ENCODE peak calls at places on chromosomes 3 and 15, in six cellular contexts. K, Z, Y, D, N and B are unnamed samples.

GRCh38 chr3:14923476-14923875 is 23.9 kb upstream of the NR2C2 start:
- DNase-seq in K (no peak), Z (no peak), Y (no peak), D (no peak), N (no peak), B (no peak)

GRCh38 chr3:54520060-54520459 is 397.7 kb downstream of the CACNA2D3 start:
- DNase-seq in K (no peak), Z (no peak), Y (no peak), D (no peak), N (no peak), B (no peak)

GRCh38 chr3:46504780-46505179 is 7.0 kb downstream of the RTP3 start:
- DNase-seq in K (no peak), Z (no peak), Y (no peak), D (no peak), N (no peak), B (no peak)

GRCh38 chr3:111732248-111732879 is 126.7 kb upstream of the PHLDB2 start:
- DNase-seq in K (no peak), Z (no peak), Y (no peak), D (no peak), N (no peak), B (no peak)

GRCh38 chr15:26804063-26804804 is 31.4 kb upstream of the GABRB3 start:
- DNase-seq in K (no peak), Z (no peak), Y (no peak), D (no peak), N (no peak), B (no peak)

GRCh38 chr3:67781218-67781617 is 126.8 kb upstream of the SUCLG2 start:
- DNase-seq in K (no peak), Z (no peak), Y (no peak), D (no peak), N (no peak), B (no peak)

GRCh38 chr15:63999177-63999576 is 47.1 kb downstream of the DAPK2 start:
- DNase-seq in K (peak), Z (peak), Y (no peak), D (no peak), N (no peak), B (no peak)

GRCh38 chr15:26066896-26067295 is 203.8 kb upstream of the ATP10A start:
- DNase-seq in K (no peak), Z (no peak), Y (no peak), D (no peak), N (no peak), B (no peak)

GRCh38 chr15:62665449-62665848 is 377.1 kb upstream of the TPM1 start:
- DNase-seq in K (peak), Z (peak), Y (no peak), D (no peak), N (peak), B (no peak)

GRCh38 chr3:122498152-122498551 is 16.6 kb downstream of the KPNA1 start:
- DNase-seq in K (no peak), Z (no peak), Y (no peak), D (no peak), N (no peak), B (no peak)

GRCh38 chr15:77027697-77028450 is 32.9 kb downstream of the PSTPIP1 start:
- DNase-seq in K (no peak), Z (no peak), Y (no peak), D (no peak), N (no peak), B (peak)

GRCh38 chr15:66124626-66125025 is 128.9 kb downstream of the MEGF11 start:
- DNase-seq in K (no peak), Z (no peak), Y (no peak), D (no peak), N (no peak), B (no peak)

GRCh38 chr3:48738926-48739616 is 22.1 kb upstream of the IP6K2 start:
- DNase-seq in K (no peak), Z (no peak), Y (no peak), D (no peak), N (no peak), B (peak)

GRCh38 chr3:183098538-183099025 is 714 bp downstream of the MCCC1 start:
- DNase-seq in K (peak), Z (no peak), Y (no peak), D (no peak), N (no peak), B (no peak)

GRCh38 chr3:16151109-16151508 is 23.4 kb upstream of the GALNT15 start:
- DNase-seq in K (peak), Z (peak), Y (peak), D (no peak), N (peak), B (peak)

GRCh38 chr3:191499307-191500125 is 38.6 kb downstream of the PYDC2 start:
- DNase-seq in K (peak), Z (no peak), Y (peak), D (no peak), N (peak), B (peak)

GRCh38 chr3:9769426-9770275 is at the start of gene CAMK1:
- DNase-seq in K (peak), Z (peak), Y (peak), D (no peak), N (no peak), B (peak)

GRCh38 chr3:151305081-151305777 is 11.4 kb downstream of the GPR87 start:
- DNase-seq in K (peak), Z (peak), Y (peak), D (no peak), N (peak), B (peak)

GRCh38 chr3:49339593-49339946 is 283 bp downstream of the USP4 start:
- DNase-seq in K (no peak), Z (no peak), Y (peak), D (no peak), N (no peak), B (peak)

GRCh38 chr3:100216713-100217112 is 44.1 kb upstream of the TBC1D23 start:
- DNase-seq in K (peak), Z (no peak), Y (no peak), D (no peak), N (no peak), B (no peak)

GRCh38 chr3:93961489-93961888 is 12.2 kb downstream of the PROS1 start:
- DNase-seq in K (no peak), Z (no peak), Y (no peak), D (no peak), N (no peak), B (no peak)

GRCh38 chr3:73685061-73685460 is 60.3 kb upstream of the PDZRN3 start:
- DNase-seq in K (no peak), Z (no peak), Y (no peak), D (no peak), N (no peak), B (no peak)

GRCh38 chr3:115885621-115886020 is 262.3 kb downstream of the GAP43 start:
- DNase-seq in K (peak), Z (peak), Y (no peak), D (no peak), N (no peak), B (no peak)

GRCh38 chr15:68210409-68210756 is 5.3 kb upstream of the CALML4 start:
- DNase-seq in K (no peak), Z (no peak), Y (no peak), D (no peak), N (no peak), B (peak)

GRCh38 chr15:92681141-92681622 is 25.6 kb upstream of the FAM174B start:
- DNase-seq in K (peak), Z (peak), Y (no peak), D (no peak), N (no peak), B (no peak)

GRCh38 chr3:58429657-58430056 is 4.0 kb downstream of the PDHB start:
- DNase-seq in K (no peak), Z (no peak), Y (no peak), D (no peak), N (no peak), B (no peak)

GRCh38 chr15:71052356-71052755 is 62.9 kb upstream of the THSD4 start:
- DNase-seq in K (peak), Z (peak), Y (no peak), D (no peak), N (no peak), B (no peak)

GRCh38 chr3:195616681-195617080 is 32.9 kb upstream of the APOD start:
- DNase-seq in K (no peak), Z (no peak), Y (no peak), D (no peak), N (no peak), B (no peak)

GRCh38 chr15:38688761-38689160 is 124.1 kb upstream of the RASGRP1 start:
- DNase-seq in K (no peak), Z (no peak), Y (no peak), D (no peak), N (no peak), B (no peak)

GRCh38 chr15:39188930-39189329 is 391.9 kb upstream of the THBS1 start:
- DNase-seq in K (peak), Z (peak), Y (no peak), D (no peak), N (peak), B (no peak)

GRCh38 chr3:72303926-72304325 is 519.0 kb upstream of the PROK2 start:
- DNase-seq in K (no peak), Z (peak), Y (no peak), D (no peak), N (no peak), B (no peak)

GRCh38 chr3:52041118-52041847 is 15.1 kb downstream of the DUSP7 start:
- DNase-seq in K (no peak), Z (no peak), Y (no peak), D (no peak), N (no peak), B (no peak)

GRCh38 chr3:177491301-177492031 is 294.2 kb upstream of the TBL1XR1 start:
- DNase-seq in K (no peak), Z (no peak), Y (no peak), D (no peak), N (no peak), B (no peak)

GRCh38 chr3:73236867-73237266 is 175.4 kb downstream of the EBLN2 start:
- DNase-seq in K (peak), Z (no peak), Y (no peak), D (no peak), N (no peak), B (no peak)

GRCh38 chr15:64749167-64749566 is 26.2 kb downstream of the RBPMS2 start:
- DNase-seq in K (peak), Z (peak), Y (peak), D (no peak), N (no peak), B (no peak)

GRCh38 chr3:178982138-178982537 is 89.5 kb downstream of the ZMAT3 start:
- DNase-seq in K (peak), Z (no peak), Y (no peak), D (no peak), N (no peak), B (no peak)

GRCh38 chr15:40928975-40929729 is at the start of gene DLL4:
- DNase-seq in K (peak), Z (peak), Y (peak), D (no peak), N (no peak), B (peak)

GRCh38 chr3:8987673-8988655 is 24.7 kb upstream of the RAD18 start:
- DNase-seq in K (peak), Z (peak), Y (peak), D (no peak), N (no peak), B (peak)